ENCODE peak calls at places on chromosomes 11 and 22, in five cellular contexts. One of them, this sample, is unnamed.

GRCh38 chr11:70567680-70568503 is 169.6 kb downstream of the CTTN start:
- DNase-seq in lower lobe of right lung: peak; percentile 63
- DNase-seq in heart right ventricle: peak; percentile 50
- DNase-seq in CD8-positive, alpha-beta T cell: no peak
- DNase-seq in naive thymus-derived CD4-positive, alpha-beta T cell: no peak
- DNase-seq in this sample: no peak

GRCh38 chr11:103673773-103674172 is 362.7 kb upstream of the DDI1 start:
- DNase-seq in lower lobe of right lung: no peak
- DNase-seq in naive thymus-derived CD4-positive, alpha-beta T cell: no peak
- DNase-seq in heart right ventricle: no peak
- DNase-seq in CD8-positive, alpha-beta T cell: no peak
- DNase-seq in this sample: no peak

GRCh38 chr11:88338223-88338661 is 706 bp upstream of the CTSC start:
- DNase-seq in heart right ventricle: peak; percentile 30
- DNase-seq in naive thymus-derived CD4-positive, alpha-beta T cell: peak; percentile 30
- DNase-seq in lower lobe of right lung: peak; percentile 70
- DNase-seq in CD8-positive, alpha-beta T cell: peak; percentile 64
- DNase-seq in this sample: peak; percentile 54

GRCh38 chr11:5476184-5476819 is 12.2 kb upstream of the OR52D1 start:
- DNase-seq in lower lobe of right lung: no peak
- DNase-seq in CD8-positive, alpha-beta T cell: no peak
- DNase-seq in heart right ventricle: no peak
- DNase-seq in naive thymus-derived CD4-positive, alpha-beta T cell: peak; percentile 37
- DNase-seq in this sample: no peak

GRCh38 chr11:69945157-69945556 is 125.9 kb upstream of the FGF3 start:
- DNase-seq in lower lobe of right lung: no peak
- DNase-seq in naive thymus-derived CD4-positive, alpha-beta T cell: no peak
- DNase-seq in CD8-positive, alpha-beta T cell: no peak
- DNase-seq in heart right ventricle: no peak
- DNase-seq in this sample: no peak

GRCh38 chr11:66317766-66318575 is 1.1 kb upstream of the CD248 start:
- DNase-seq in naive thymus-derived CD4-positive, alpha-beta T cell: peak; percentile 79
- DNase-seq in heart right ventricle: no peak
- DNase-seq in lower lobe of right lung: no peak
- DNase-seq in CD8-positive, alpha-beta T cell: peak; percentile 89
- DNase-seq in this sample: peak; percentile 67

GRCh38 chr11:79440451-79441158 is at the start of gene TENM4:
- DNase-seq in lower lobe of right lung: peak; percentile 60
- DNase-seq in naive thymus-derived CD4-positive, alpha-beta T cell: no peak
- DNase-seq in CD8-positive, alpha-beta T cell: no peak
- DNase-seq in heart right ventricle: peak; percentile 59
- DNase-seq in this sample: no peak

GRCh38 chr11:58134151-58134550 is 8.8 kb upstream of the OR9I1 start:
- DNase-seq in lower lobe of right lung: no peak
- DNase-seq in naive thymus-derived CD4-positive, alpha-beta T cell: no peak
- DNase-seq in CD8-positive, alpha-beta T cell: no peak
- DNase-seq in heart right ventricle: no peak
- DNase-seq in this sample: no peak

GRCh38 chr11:125063429-125064043 is 431 bp downstream of the SLC37A2 start:
- DNase-seq in heart right ventricle: no peak
- DNase-seq in CD8-positive, alpha-beta T cell: peak; percentile 48
- DNase-seq in lower lobe of right lung: peak; percentile 37
- DNase-seq in naive thymus-derived CD4-positive, alpha-beta T cell: peak; percentile 4
- DNase-seq in this sample: peak; percentile 8

GRCh38 chr11:78812513-78813293 is 238.0 kb upstream of the NARS2 start:
- DNase-seq in naive thymus-derived CD4-positive, alpha-beta T cell: no peak
- DNase-seq in lower lobe of right lung: no peak
- DNase-seq in heart right ventricle: no peak
- DNase-seq in CD8-positive, alpha-beta T cell: no peak
- DNase-seq in this sample: no peak

GRCh38 chr22:38415561-38416321 is 39.3 kb downstream of the KCNJ4 start:
- DNase-seq in CD8-positive, alpha-beta T cell: no peak
- DNase-seq in heart right ventricle: peak; percentile 65
- DNase-seq in naive thymus-derived CD4-positive, alpha-beta T cell: no peak
- DNase-seq in lower lobe of right lung: peak; percentile 40
- DNase-seq in this sample: no peak

GRCh38 chr11:95453616-95454118 is 222.7 kb upstream of the SESN3 start:
- DNase-seq in heart right ventricle: peak; percentile 68
- DNase-seq in naive thymus-derived CD4-positive, alpha-beta T cell: no peak
- DNase-seq in lower lobe of right lung: peak; percentile 61
- DNase-seq in CD8-positive, alpha-beta T cell: no peak
- DNase-seq in this sample: no peak

GRCh38 chr11:45233121-45233803 is 52.9 kb downstream of the SYT13 start:
- DNase-seq in heart right ventricle: peak; percentile 71
- DNase-seq in naive thymus-derived CD4-positive, alpha-beta T cell: peak; percentile 44
- DNase-seq in CD8-positive, alpha-beta T cell: peak; percentile 69
- DNase-seq in lower lobe of right lung: peak; percentile 74
- DNase-seq in this sample: peak; percentile 65

GRCh38 chr11:85685131-85685819 is 720 bp downstream of the CCDC89 start:
- DNase-seq in heart right ventricle: no peak
- DNase-seq in naive thymus-derived CD4-positive, alpha-beta T cell: no peak
- DNase-seq in lower lobe of right lung: peak; percentile 48
- DNase-seq in CD8-positive, alpha-beta T cell: no peak
- DNase-seq in this sample: no peak

GRCh38 chr11:88175004-88175706 is at the start of gene RAB38:
- DNase-seq in CD8-positive, alpha-beta T cell: no peak
- DNase-seq in heart right ventricle: peak; percentile 20
- DNase-seq in naive thymus-derived CD4-positive, alpha-beta T cell: no peak
- DNase-seq in lower lobe of right lung: peak; percentile 78
- DNase-seq in this sample: peak; percentile 2

GRCh38 chr22:39183991-39184585 is 31.6 kb upstream of the CBX7 start:
- DNase-seq in lower lobe of right lung: peak; percentile 49
- DNase-seq in heart right ventricle: no peak
- DNase-seq in naive thymus-derived CD4-positive, alpha-beta T cell: no peak
- DNase-seq in CD8-positive, alpha-beta T cell: peak; percentile 35
- DNase-seq in this sample: no peak

GRCh38 chr11:31437742-31438435 is 68.2 kb downstream of the DNAJC24 start:
- DNase-seq in naive thymus-derived CD4-positive, alpha-beta T cell: no peak
- DNase-seq in lower lobe of right lung: no peak
- DNase-seq in CD8-positive, alpha-beta T cell: no peak
- DNase-seq in heart right ventricle: no peak
- DNase-seq in this sample: no peak

GRCh38 chr22:37092997-37093396 is 16.5 kb downstream of the TMPRSS6 start:
- DNase-seq in naive thymus-derived CD4-positive, alpha-beta T cell: no peak
- DNase-seq in lower lobe of right lung: no peak
- DNase-seq in heart right ventricle: no peak
- DNase-seq in CD8-positive, alpha-beta T cell: no peak
- DNase-seq in this sample: no peak

GRCh38 chr11:116691779-116692178 is 81.0 kb downstream of the BUD13 start:
- DNase-seq in lower lobe of right lung: peak; percentile 54
- DNase-seq in naive thymus-derived CD4-positive, alpha-beta T cell: peak; percentile 47
- DNase-seq in CD8-positive, alpha-beta T cell: peak; percentile 72
- DNase-seq in heart right ventricle: peak; percentile 25
- DNase-seq in this sample: peak; percentile 64

GRCh38 chr11:74949748-74950127 is 672 bp downstream of the SPCS2 start:
- DNase-seq in lower lobe of right lung: no peak
- DNase-seq in heart right ventricle: no peak
- DNase-seq in naive thymus-derived CD4-positive, alpha-beta T cell: peak; percentile 4
- DNase-seq in CD8-positive, alpha-beta T cell: no peak
- DNase-seq in this sample: no peak

GRCh38 chr11:78256962-78257361 is 68.2 kb downstream of the USP35 start:
- DNase-seq in lower lobe of right lung: peak; percentile 80
- DNase-seq in CD8-positive, alpha-beta T cell: no peak
- DNase-seq in naive thymus-derived CD4-positive, alpha-beta T cell: no peak
- DNase-seq in heart right ventricle: peak; percentile 75
- DNase-seq in this sample: no peak

GRCh38 chr11:134333951-134334350 is 2.2 kb downstream of the GLB1L2 start:
- DNase-seq in heart right ventricle: no peak
- DNase-seq in CD8-positive, alpha-beta T cell: no peak
- DNase-seq in lower lobe of right lung: no peak
- DNase-seq in naive thymus-derived CD4-positive, alpha-beta T cell: no peak
- DNase-seq in this sample: no peak

GRCh38 chr11:2402890-2403645 is 2.5 kb downstream of the TSSC4 start:
- DNase-seq in lower lobe of right lung: no peak
- DNase-seq in heart right ventricle: no peak
- DNase-seq in naive thymus-derived CD4-positive, alpha-beta T cell: no peak
- DNase-seq in CD8-positive, alpha-beta T cell: no peak
- DNase-seq in this sample: no peak

GRCh38 chr22:19878461-19879247 is 24.0 kb upstream of the GNB1L start:
- DNase-seq in CD8-positive, alpha-beta T cell: no peak
- DNase-seq in naive thymus-derived CD4-positive, alpha-beta T cell: no peak
- DNase-seq in lower lobe of right lung: peak; percentile 37
- DNase-seq in heart right ventricle: no peak
- DNase-seq in this sample: no peak

GRCh38 chr11:94544832-94545640 is 1.3 kb downstream of the FUT4 start:
- DNase-seq in heart right ventricle: peak; percentile 25
- DNase-seq in naive thymus-derived CD4-positive, alpha-beta T cell: peak; percentile 6
- DNase-seq in CD8-positive, alpha-beta T cell: no peak
- DNase-seq in lower lobe of right lung: peak; percentile 63
- DNase-seq in this sample: peak; percentile 55

GRCh38 chr11:17153759-17154158 is 54.0 kb downstream of the PIK3C2A start:
- DNase-seq in heart right ventricle: no peak
- DNase-seq in naive thymus-derived CD4-positive, alpha-beta T cell: no peak
- DNase-seq in lower lobe of right lung: no peak
- DNase-seq in CD8-positive, alpha-beta T cell: no peak
- DNase-seq in this sample: no peak

GRCh38 chr11:86160546-86161149 is 83.9 kb upstream of the EED start:
- DNase-seq in heart right ventricle: no peak
- DNase-seq in naive thymus-derived CD4-positive, alpha-beta T cell: no peak
- DNase-seq in CD8-positive, alpha-beta T cell: no peak
- DNase-seq in lower lobe of right lung: no peak
- DNase-seq in this sample: no peak

DNA sequence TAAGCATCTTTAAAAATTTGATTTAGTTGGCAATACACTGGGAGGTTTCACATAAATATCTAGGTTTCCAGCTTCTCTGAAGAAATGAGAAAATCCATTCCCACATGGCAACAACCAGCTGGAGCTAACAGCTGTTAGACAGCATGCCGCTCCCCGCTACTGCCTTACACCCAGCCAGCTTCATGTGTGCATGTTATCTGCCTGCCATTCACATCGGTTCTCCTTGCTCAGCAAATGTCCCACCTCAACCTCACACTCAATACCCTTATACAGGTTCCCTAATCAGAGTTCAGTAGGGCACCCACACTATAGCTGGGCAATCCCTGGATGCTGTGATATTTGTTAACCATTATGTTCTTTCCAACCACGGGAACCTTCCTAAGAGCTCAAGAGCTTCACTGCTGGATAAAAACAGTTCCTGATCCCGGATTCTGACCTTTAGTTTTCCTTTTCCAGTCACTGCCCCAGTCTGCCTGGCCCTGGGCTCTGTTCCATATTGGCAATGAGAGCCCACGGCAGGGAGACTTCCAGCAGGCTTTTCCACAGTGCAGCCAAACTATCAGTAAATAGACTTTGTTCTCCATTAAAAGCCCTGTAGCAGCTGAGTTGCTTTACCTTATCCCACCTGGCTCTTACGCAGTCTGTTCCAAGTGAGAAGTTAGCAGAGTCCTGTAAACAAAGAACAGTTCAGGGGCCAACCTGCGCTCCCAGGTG is 8.6 kb downstream of the RPUSD4 start:
- DNase-seq in heart right ventricle: no peak
- DNase-seq in naive thymus-derived CD4-positive, alpha-beta T cell: no peak
- DNase-seq in CD8-positive, alpha-beta T cell: no peak
- DNase-seq in lower lobe of right lung: no peak
- DNase-seq in this sample: no peak
- H3K36me3 ChIP-seq in heart right ventricle: no peaks in the 10 kb centered on the region
- H3K36me3 ChIP-seq in naive thymus-derived CD4-positive, alpha-beta T cell: peaks cover 30% of the 10 kb centered on the region
- H3K36me3 ChIP-seq in CD8-positive, alpha-beta T cell: peaks cover 61% of the 10 kb centered on the region
- H3K36me3 ChIP-seq in lower lobe of right lung: peaks cover 95% of the 10 kb centered on the region
- H3K36me3 ChIP-seq in this sample: peaks cover 40% of the 10 kb centered on the region

DNA sequence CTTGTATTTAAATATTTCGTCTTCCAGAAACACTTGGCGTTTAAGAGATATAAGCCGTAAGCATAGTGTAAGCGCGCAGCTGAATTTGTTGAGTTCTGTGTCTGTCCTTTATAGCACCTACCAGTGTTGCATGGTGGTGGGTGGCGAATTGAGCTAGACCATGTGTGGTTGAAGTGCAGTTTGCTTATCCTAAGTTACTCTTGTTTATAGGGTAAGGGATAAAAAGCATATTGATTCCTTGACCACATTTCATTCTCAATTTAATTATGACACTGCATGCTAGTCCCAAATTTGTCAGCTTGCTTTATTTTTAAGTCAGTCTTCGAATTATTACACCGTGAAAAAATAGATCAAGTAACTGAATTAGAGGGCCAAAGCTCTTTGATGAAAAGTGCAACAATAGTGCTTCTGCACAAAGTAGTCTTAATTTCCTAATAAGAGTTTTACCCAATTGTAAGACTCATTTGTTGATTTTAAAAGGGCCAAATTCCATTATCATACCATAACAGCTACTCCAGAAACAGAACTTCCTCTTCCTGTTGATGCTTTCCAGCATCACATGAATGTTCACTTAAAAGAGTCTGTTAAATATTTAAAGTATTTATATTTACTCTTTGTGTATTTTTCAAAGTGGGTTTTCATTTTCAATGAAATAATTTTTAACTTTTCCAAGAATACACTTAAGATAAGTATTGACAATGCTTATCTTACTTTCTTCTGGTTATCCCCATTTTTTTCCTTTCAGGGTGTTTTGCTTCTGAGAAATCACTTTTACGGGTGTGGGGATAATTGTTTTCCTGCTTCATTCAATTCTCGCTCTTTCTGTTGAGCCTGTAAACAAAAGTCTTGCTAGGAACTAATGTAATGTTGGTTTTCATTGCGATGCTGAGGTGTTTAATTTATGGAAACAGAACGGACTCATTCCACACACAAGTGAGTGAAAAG is 2.0 kb downstream of the ARHGEF12 start:
- DNase-seq in CD8-positive, alpha-beta T cell: no peak
- DNase-seq in naive thymus-derived CD4-positive, alpha-beta T cell: no peak
- DNase-seq in lower lobe of right lung: no peak
- DNase-seq in heart right ventricle: no peak
- DNase-seq in this sample: no peak
- H3K4me1 ChIP-seq in CD8-positive, alpha-beta T cell: peaks cover 24% of the 10 kb centered on the region
- H3K4me1 ChIP-seq in naive thymus-derived CD4-positive, alpha-beta T cell: peaks cover 13% of the 10 kb centered on the region
- H3K4me1 ChIP-seq in lower lobe of right lung: peaks cover 70% of the 10 kb centered on the region
- H3K4me1 ChIP-seq in heart right ventricle: peaks cover 63% of the 10 kb centered on the region
- H3K4me1 ChIP-seq in this sample: peaks cover 28% of the 10 kb centered on the region

GRCh38 chr22:21680830-21681565 is 15.2 kb downstream of the PPIL2 start:
- DNase-seq in naive thymus-derived CD4-positive, alpha-beta T cell: no peak
- DNase-seq in heart right ventricle: no peak
- DNase-seq in CD8-positive, alpha-beta T cell: no peak
- DNase-seq in lower lobe of right lung: no peak
- DNase-seq in this sample: no peak
- H3K36me3 ChIP-seq in naive thymus-derived CD4-positive, alpha-beta T cell: peaks cover 6% of the 10 kb centered on the region
- H3K36me3 ChIP-seq in heart right ventricle: peaks cover 3% of the 10 kb centered on the region
- H3K36me3 ChIP-seq in CD8-positive, alpha-beta T cell: peaks cover 24% of the 10 kb centered on the region
- H3K36me3 ChIP-seq in lower lobe of right lung: peaks cover 52% of the 10 kb centered on the region
- H3K36me3 ChIP-seq in this sample: peaks cover 21% of the 10 kb centered on the region

DNA sequence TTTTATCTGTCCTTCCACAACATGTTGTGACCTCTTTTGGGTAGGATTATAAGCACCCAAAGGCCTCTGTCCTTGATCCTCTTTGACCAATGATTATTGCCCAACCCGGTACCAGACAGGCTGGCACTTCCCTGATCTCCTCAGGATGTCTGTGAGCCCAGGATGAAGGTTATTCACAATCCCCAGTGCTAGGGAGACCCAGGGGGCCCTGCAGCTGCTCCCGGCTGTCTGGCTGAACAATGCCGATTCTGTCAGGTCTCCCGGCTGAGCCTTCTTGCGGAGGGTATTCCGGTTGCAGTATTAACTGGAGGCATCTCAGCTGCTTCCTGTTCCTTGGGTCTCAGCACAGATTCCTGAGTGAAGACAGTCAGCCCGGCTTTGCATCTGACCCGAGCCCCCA is 71.2 kb upstream of the CDON start:
- DNase-seq in heart right ventricle: no peak
- DNase-seq in lower lobe of right lung: no peak
- DNase-seq in CD8-positive, alpha-beta T cell: no peak
- DNase-seq in naive thymus-derived CD4-positive, alpha-beta T cell: no peak
- DNase-seq in this sample: no peak
- H3K4me1 ChIP-seq in heart right ventricle: peaks cover 51% of the 10 kb centered on the region
- H3K4me1 ChIP-seq in lower lobe of right lung: peaks cover 40% of the 10 kb centered on the region
- H3K4me1 ChIP-seq in CD8-positive, alpha-beta T cell: no peaks in the 10 kb centered on the region
- H3K4me1 ChIP-seq in naive thymus-derived CD4-positive, alpha-beta T cell: no peaks in the 10 kb centered on the region
- H3K4me1 ChIP-seq in this sample: no peaks in the 10 kb centered on the region